ENCODE peak calls at places on chromosomes 13 and 19, in eight cellular contexts. One of them, this sample, is unnamed.
A peak's percentile ranks its signal among the peaks of the same experiment; 100 is the strongest.

GRCh38 chr13:76019421-76020044 is 383.4 kb downstream of the LMO7 start:
- DNase-seq in astrocyte: no peak
- DNase-seq in upper lobe of right lung: peak; percentile 51
- DNase-seq in stomach: no peak
- DNase-seq in left ventricle myocardium inferior: peak; percentile 11
- DNase-seq in PC-9: no peak
- DNase-seq in CD8-positive, alpha-beta T cell: no peak
- DNase-seq in tibial nerve: no peak
- DNase-seq in this sample: no peak

GRCh38 chr19:30968210-30968609 is 381.0 kb downstream of the TSHZ3 start:
- DNase-seq in astrocyte: no peak
- DNase-seq in upper lobe of right lung: no peak
- DNase-seq in stomach: no peak
- DNase-seq in left ventricle myocardium inferior: no peak
- DNase-seq in PC-9: peak; percentile 6
- DNase-seq in CD8-positive, alpha-beta T cell: no peak
- DNase-seq in tibial nerve: no peak
- DNase-seq in this sample: peak; percentile 24

GRCh38 chr13:24921003-24921402 is 157.0 kb downstream of the RNF17 start:
- DNase-seq in astrocyte: no peak
- DNase-seq in upper lobe of right lung: no peak
- DNase-seq in stomach: no peak
- DNase-seq in left ventricle myocardium inferior: no peak
- DNase-seq in PC-9: no peak
- DNase-seq in CD8-positive, alpha-beta T cell: no peak
- DNase-seq in tibial nerve: no peak
- DNase-seq in this sample: no peak

GRCh38 chr13:113920173-113920572 is 53.7 kb downstream of the C13orf46 start:
- DNase-seq in astrocyte: no peak
- DNase-seq in upper lobe of right lung: no peak
- DNase-seq in stomach: no peak
- DNase-seq in left ventricle myocardium inferior: no peak
- DNase-seq in PC-9: no peak
- DNase-seq in CD8-positive, alpha-beta T cell: no peak
- DNase-seq in tibial nerve: no peak
- DNase-seq in this sample: peak; percentile 42

GRCh38 chr13:98890186-98890585 is 87.7 kb downstream of the DOCK9 start:
- DNase-seq in astrocyte: peak; percentile 96
- DNase-seq in upper lobe of right lung: no peak
- DNase-seq in stomach: no peak
- DNase-seq in left ventricle myocardium inferior: no peak
- DNase-seq in PC-9: peak; percentile 23
- DNase-seq in CD8-positive, alpha-beta T cell: no peak
- DNase-seq in tibial nerve: peak; percentile 22
- DNase-seq in this sample: peak; percentile 86

GRCh38 chr13:103772576-103772975 is 706.4 kb upstream of the SLC10A2 start:
- DNase-seq in astrocyte: no peak
- DNase-seq in upper lobe of right lung: no peak
- DNase-seq in stomach: no peak
- DNase-seq in left ventricle myocardium inferior: no peak
- DNase-seq in PC-9: no peak
- DNase-seq in CD8-positive, alpha-beta T cell: no peak
- DNase-seq in tibial nerve: no peak
- DNase-seq in this sample: no peak

GRCh38 chr13:61110804-61111203 is 304.8 kb downstream of the PCDH20 start:
- DNase-seq in astrocyte: no peak
- DNase-seq in upper lobe of right lung: no peak
- DNase-seq in stomach: no peak
- DNase-seq in left ventricle myocardium inferior: no peak
- DNase-seq in PC-9: no peak
- DNase-seq in CD8-positive, alpha-beta T cell: no peak
- DNase-seq in tibial nerve: no peak
- DNase-seq in this sample: no peak

GRCh38 chr13:33388254-33388998 is 102.9 kb upstream of the STARD13 start:
- DNase-seq in astrocyte: no peak
- DNase-seq in upper lobe of right lung: no peak
- DNase-seq in stomach: peak; percentile 34
- DNase-seq in left ventricle myocardium inferior: no peak
- DNase-seq in PC-9: peak; percentile 31
- DNase-seq in CD8-positive, alpha-beta T cell: no peak
- DNase-seq in tibial nerve: no peak
- DNase-seq in this sample: peak; percentile 4

GRCh38 chr13:30792257-30793000 is 57.1 kb downstream of the ALOX5AP start:
- DNase-seq in astrocyte: peak; percentile 93
- DNase-seq in upper lobe of right lung: peak; percentile 75
- DNase-seq in stomach: peak; percentile 71
- DNase-seq in left ventricle myocardium inferior: peak; percentile 77
- DNase-seq in PC-9: peak; percentile 87
- DNase-seq in CD8-positive, alpha-beta T cell: no peak
- DNase-seq in tibial nerve: peak; percentile 55
- DNase-seq in this sample: peak; percentile 95

GRCh38 chr13:107962209-107962608 is 253.1 kb downstream of the LIG4 start:
- DNase-seq in astrocyte: no peak
- DNase-seq in upper lobe of right lung: no peak
- DNase-seq in stomach: no peak
- DNase-seq in left ventricle myocardium inferior: no peak
- DNase-seq in PC-9: no peak
- DNase-seq in CD8-positive, alpha-beta T cell: no peak
- DNase-seq in tibial nerve: no peak
- DNase-seq in this sample: no peak

GRCh38 chr13:102227696-102228095 is 174.2 kb downstream of the FGF14 start:
- DNase-seq in astrocyte: no peak
- DNase-seq in upper lobe of right lung: no peak
- DNase-seq in stomach: no peak
- DNase-seq in left ventricle myocardium inferior: no peak
- DNase-seq in PC-9: no peak
- DNase-seq in CD8-positive, alpha-beta T cell: no peak
- DNase-seq in tibial nerve: no peak
- DNase-seq in this sample: no peak

GRCh38 chr13:91797567-91797966 is 399.1 kb downstream of the GPC5 start:
- DNase-seq in astrocyte: no peak
- DNase-seq in upper lobe of right lung: no peak
- DNase-seq in stomach: no peak
- DNase-seq in left ventricle myocardium inferior: no peak
- DNase-seq in PC-9: no peak
- DNase-seq in CD8-positive, alpha-beta T cell: no peak
- DNase-seq in tibial nerve: no peak
- DNase-seq in this sample: no peak

GRCh38 chr13:41061914-41062837 is 867 bp downstream of the WBP4 start:
- DNase-seq in astrocyte: peak; percentile 60
- DNase-seq in upper lobe of right lung: no peak
- DNase-seq in stomach: no peak
- DNase-seq in left ventricle myocardium inferior: no peak
- DNase-seq in PC-9: no peak
- DNase-seq in CD8-positive, alpha-beta T cell: no peak
- DNase-seq in tibial nerve: no peak
- DNase-seq in this sample: peak; percentile 68

GRCh38 chr13:93496985-93497673 is 270.5 kb downstream of the GPC6 start:
- DNase-seq in astrocyte: no peak
- DNase-seq in upper lobe of right lung: no peak
- DNase-seq in stomach: no peak
- DNase-seq in left ventricle myocardium inferior: no peak
- DNase-seq in PC-9: no peak
- DNase-seq in CD8-positive, alpha-beta T cell: no peak
- DNase-seq in tibial nerve: no peak
- DNase-seq in this sample: no peak

GRCh38 chr19:51799998-51800848 is 5.3 kb downstream of the FPR3 start:
- DNase-seq in astrocyte: peak; percentile 68
- DNase-seq in upper lobe of right lung: no peak
- DNase-seq in stomach: no peak
- DNase-seq in left ventricle myocardium inferior: peak; percentile 87
- DNase-seq in PC-9: no peak
- DNase-seq in CD8-positive, alpha-beta T cell: no peak
- DNase-seq in tibial nerve: no peak
- DNase-seq in this sample: no peak

GRCh38 chr19:2729943-2730818 is 9.0 kb upstream of the DIRAS1 start:
- DNase-seq in astrocyte: no peak
- DNase-seq in upper lobe of right lung: no peak
- DNase-seq in stomach: no peak
- DNase-seq in left ventricle myocardium inferior: no peak
- DNase-seq in PC-9: no peak
- DNase-seq in CD8-positive, alpha-beta T cell: no peak
- DNase-seq in tibial nerve: no peak
- DNase-seq in this sample: no peak

GRCh38 chr13:21759503-21759902 is 88.6 kb downstream of the FGF9 start:
- DNase-seq in astrocyte: no peak
- DNase-seq in upper lobe of right lung: no peak
- DNase-seq in stomach: no peak
- DNase-seq in left ventricle myocardium inferior: no peak
- DNase-seq in PC-9: no peak
- DNase-seq in CD8-positive, alpha-beta T cell: no peak
- DNase-seq in tibial nerve: no peak
- DNase-seq in this sample: no peak

GRCh38 chr19:39156230-39156890 is 30.8 kb downstream of the PAK4 start:
- DNase-seq in astrocyte: peak; percentile 20
- DNase-seq in upper lobe of right lung: no peak
- DNase-seq in stomach: peak; percentile 42
- DNase-seq in left ventricle myocardium inferior: no peak
- DNase-seq in PC-9: peak; percentile 43
- DNase-seq in CD8-positive, alpha-beta T cell: no peak
- DNase-seq in tibial nerve: no peak
- DNase-seq in this sample: peak; percentile 8

GRCh38 chr19:45929247-45929646 is 14.7 kb upstream of the NANOS2 start:
- DNase-seq in astrocyte: no peak
- DNase-seq in upper lobe of right lung: no peak
- DNase-seq in stomach: no peak
- DNase-seq in left ventricle myocardium inferior: no peak
- DNase-seq in PC-9: no peak
- DNase-seq in CD8-positive, alpha-beta T cell: no peak
- DNase-seq in tibial nerve: no peak
- DNase-seq in this sample: no peak

GRCh38 chr13:86282450-86282849 is 483.2 kb upstream of the SLITRK6 start:
- DNase-seq in astrocyte: peak; percentile 55
- DNase-seq in upper lobe of right lung: no peak
- DNase-seq in stomach: no peak
- DNase-seq in left ventricle myocardium inferior: no peak
- DNase-seq in PC-9: no peak
- DNase-seq in CD8-positive, alpha-beta T cell: no peak
- DNase-seq in tibial nerve: no peak
- DNase-seq in this sample: no peak

GRCh38 chr13:87999791-88000190 is 328.6 kb downstream of the SLITRK5 start:
- DNase-seq in astrocyte: no peak
- DNase-seq in upper lobe of right lung: no peak
- DNase-seq in stomach: no peak
- DNase-seq in left ventricle myocardium inferior: no peak
- DNase-seq in PC-9: no peak
- DNase-seq in CD8-positive, alpha-beta T cell: no peak
- DNase-seq in tibial nerve: no peak
- DNase-seq in this sample: no peak
- TF ChIP-seq CTCF in astrocyte: no peak
- TF ChIP-seq CTCF in upper lobe of right lung: no peak
- TF ChIP-seq CTCF in stomach: no peak
- TF ChIP-seq CTCF in left ventricle myocardium inferior: no peak
- TF ChIP-seq CTCF in PC-9: no peak
- TF ChIP-seq CTCF in CD8-positive, alpha-beta T cell: no peak
- TF ChIP-seq CTCF in tibial nerve: no peak
- TF ChIP-seq CTCF in this sample: peak; percentile 40

GRCh38 chr19:6868341-6868740 is 19.0 kb upstream of the ADGRE1 start:
- DNase-seq in astrocyte: no peak
- DNase-seq in upper lobe of right lung: no peak
- DNase-seq in stomach: no peak
- DNase-seq in left ventricle myocardium inferior: no peak
- DNase-seq in PC-9: no peak
- DNase-seq in CD8-positive, alpha-beta T cell: no peak
- DNase-seq in tibial nerve: no peak
- DNase-seq in this sample: no peak

GRCh38 chr19:6866646-6867255 is 20.6 kb upstream of the ADGRE1 start:
- DNase-seq in astrocyte: no peak
- DNase-seq in upper lobe of right lung: no peak
- DNase-seq in stomach: no peak
- DNase-seq in left ventricle myocardium inferior: no peak
- DNase-seq in PC-9: no peak
- DNase-seq in CD8-positive, alpha-beta T cell: no peak
- DNase-seq in tibial nerve: no peak
- DNase-seq in this sample: no peak

GRCh38 chr19:6865849-6866248 is 21.5 kb upstream of the ADGRE1 start:
- DNase-seq in astrocyte: no peak
- DNase-seq in upper lobe of right lung: no peak
- DNase-seq in stomach: no peak
- DNase-seq in left ventricle myocardium inferior: no peak
- DNase-seq in PC-9: no peak
- DNase-seq in CD8-positive, alpha-beta T cell: no peak
- DNase-seq in tibial nerve: no peak
- DNase-seq in this sample: no peak

GRCh38 chr19:6861683-6862286 is 25.6 kb upstream of the ADGRE1 start:
- DNase-seq in astrocyte: no peak
- DNase-seq in upper lobe of right lung: no peak
- DNase-seq in stomach: no peak
- DNase-seq in left ventricle myocardium inferior: no peak
- DNase-seq in PC-9: peak; percentile 17
- DNase-seq in CD8-positive, alpha-beta T cell: no peak
- DNase-seq in tibial nerve: no peak
- DNase-seq in this sample: no peak

GRCh38 chr19:6862673-6863078 is 24.7 kb upstream of the ADGRE1 start:
- DNase-seq in astrocyte: peak; percentile 58
- DNase-seq in upper lobe of right lung: peak; percentile 91
- DNase-seq in stomach: peak; percentile 78
- DNase-seq in left ventricle myocardium inferior: peak; percentile 81
- DNase-seq in PC-9: peak; percentile 84
- DNase-seq in CD8-positive, alpha-beta T cell: peak; percentile 84
- DNase-seq in tibial nerve: peak; percentile 51
- DNase-seq in this sample: peak; percentile 73
- H3K4me3 ChIP-seq in astrocyte: no peak overlapping the region
- H3K4me3 ChIP-seq in upper lobe of right lung: peak overlapping the region; percentile 33
- H3K4me3 ChIP-seq in stomach: peak overlapping the region; percentile 25
- H3K4me3 ChIP-seq in left ventricle myocardium inferior: peak overlapping the region; percentile 58
- H3K4me3 ChIP-seq in PC-9: peak overlapping the region; percentile 38
- H3K4me3 ChIP-seq in CD8-positive, alpha-beta T cell: no peak overlapping the region
- H3K4me3 ChIP-seq in tibial nerve: no peak overlapping the region
- H3K4me3 ChIP-seq in this sample: peak overlapping the region; percentile 34

DNA sequence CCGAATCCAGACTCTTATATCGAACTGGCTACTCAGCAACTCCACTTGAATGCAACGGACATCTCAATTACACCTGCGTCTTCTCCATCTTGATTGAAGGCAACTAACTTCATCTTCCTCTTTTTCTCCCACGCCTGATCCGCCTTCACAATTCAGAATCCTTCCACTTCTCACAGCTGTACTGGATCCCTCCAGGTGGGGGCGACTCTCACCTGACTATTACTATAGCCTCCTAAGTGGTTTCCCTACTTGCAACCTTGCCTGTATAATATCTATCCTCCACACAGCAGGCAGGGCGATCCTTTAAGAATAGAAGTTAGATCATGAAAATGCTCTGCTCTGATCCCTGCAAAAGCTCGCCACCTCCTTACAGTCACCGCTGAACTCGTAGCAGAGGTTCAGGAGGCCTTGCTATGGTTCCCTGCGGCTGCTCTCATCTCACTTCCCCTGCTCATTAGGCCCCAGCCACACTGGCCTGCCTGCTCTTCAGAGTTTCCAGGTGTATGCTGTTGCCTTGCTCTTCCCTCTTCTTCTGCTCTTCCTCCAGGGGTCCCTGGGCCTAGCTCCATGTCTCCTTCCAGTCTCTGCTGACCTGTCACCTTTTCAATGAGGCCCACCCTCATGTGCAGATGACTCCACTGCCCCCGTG is 31.9 kb downstream of the RFXAP start:
- DNase-seq in astrocyte: no peak
- DNase-seq in upper lobe of right lung: no peak
- DNase-seq in stomach: no peak
- DNase-seq in left ventricle myocardium inferior: no peak
- DNase-seq in PC-9: no peak
- DNase-seq in CD8-positive, alpha-beta T cell: no peak
- DNase-seq in tibial nerve: no peak
- DNase-seq in this sample: peak; percentile 1
- TF ChIP-seq CTCF in astrocyte: no peak
- TF ChIP-seq CTCF in upper lobe of right lung: peak; percentile 18
- TF ChIP-seq CTCF in stomach: no peak
- TF ChIP-seq CTCF in left ventricle myocardium inferior: peak; percentile 35
- TF ChIP-seq CTCF in PC-9: peak; percentile 38
- TF ChIP-seq CTCF in CD8-positive, alpha-beta T cell: no peak
- TF ChIP-seq CTCF in tibial nerve: no peak
- TF ChIP-seq CTCF in this sample: peak; percentile 34

GRCh38 chr19:18435848-18436631 is 1.9 kb downstream of the ISYNA1 start:
- DNase-seq in astrocyte: no peak
- DNase-seq in upper lobe of right lung: no peak
- DNase-seq in stomach: no peak
- DNase-seq in left ventricle myocardium inferior: no peak
- DNase-seq in PC-9: no peak
- DNase-seq in CD8-positive, alpha-beta T cell: no peak
- DNase-seq in tibial nerve: no peak
- DNase-seq in this sample: no peak
- H3K4me3 ChIP-seq in astrocyte: no peak overlapping the region
- H3K4me3 ChIP-seq in upper lobe of right lung: no peak overlapping the region
- H3K4me3 ChIP-seq in stomach: no peak overlapping the region
- H3K4me3 ChIP-seq in left ventricle myocardium inferior: peak overlapping the region; percentile 84
- H3K4me3 ChIP-seq in PC-9: peak overlapping the region; percentile 74
- H3K4me3 ChIP-seq in CD8-positive, alpha-beta T cell: peak overlapping the region; percentile 65
- H3K4me3 ChIP-seq in tibial nerve: no peak overlapping the region
- H3K4me3 ChIP-seq in this sample: no peak overlapping the region

This sample was measured in AG10803.